ENCODE peak calls at places on chromosomes 6 and 20, in four cellular contexts. One of them, this sample, is unnamed.

GRCh38 chr20:39360029-39360620 is 398.0 kb downstream of the DHX35 start:
- DNase-seq in SK-N-MC: peak; percentile 50
- DNase-seq in endothelial cell of umbilical vein: no peak
- DNase-seq in K562: no peak
- DNase-seq in this sample: no peak

GRCh38 chr20:12395404-12396159 is 477.9 kb downstream of the BTBD3 start:
- DNase-seq in SK-N-MC: no peak
- DNase-seq in K562: no peak
- DNase-seq in endothelial cell of umbilical vein: no peak
- DNase-seq in this sample: no peak

GRCh38 chr6:101281266-101281665 is 112.2 kb upstream of the GRIK2 start:
- DNase-seq in endothelial cell of umbilical vein: no peak
- DNase-seq in SK-N-MC: no peak
- DNase-seq in K562: no peak
- DNase-seq in this sample: no peak

GRCh38 chr6:15184441-15184861 is 61.4 kb upstream of the JARID2 start:
- DNase-seq in K562: no peak
- DNase-seq in SK-N-MC: no peak
- DNase-seq in endothelial cell of umbilical vein: no peak
- DNase-seq in this sample: no peak

GRCh38 chr20:41170386-41171105 is 33.2 kb downstream of the PLCG1 start:
- DNase-seq in endothelial cell of umbilical vein: no peak
- DNase-seq in K562: no peak
- DNase-seq in SK-N-MC: no peak
- DNase-seq in this sample: peak; percentile 23

GRCh38 chr6:4450237-4450636 is 314.9 kb upstream of the ECI2 start:
- DNase-seq in K562: no peak
- DNase-seq in SK-N-MC: no peak
- DNase-seq in endothelial cell of umbilical vein: no peak
- DNase-seq in this sample: no peak

GRCh38 chr20:33929917-33930316 is 63.8 kb upstream of the RALY start:
- DNase-seq in K562: no peak
- DNase-seq in endothelial cell of umbilical vein: no peak
- DNase-seq in SK-N-MC: no peak
- DNase-seq in this sample: no peak

GRCh38 chr6:116866281-116866871 is 10.7 kb upstream of the RFX6 start:
- DNase-seq in SK-N-MC: no peak
- DNase-seq in K562: no peak
- DNase-seq in endothelial cell of umbilical vein: no peak
- DNase-seq in this sample: no peak

GRCh38 chr6:35718911-35719381 is 17.9 kb upstream of the ARMC12 start:
- DNase-seq in endothelial cell of umbilical vein: peak; percentile 49
- DNase-seq in K562: peak; percentile 34
- DNase-seq in SK-N-MC: no peak
- DNase-seq in this sample: no peak

GRCh38 chr6:56693246-56693607 is 50.5 kb upstream of the DST start:
- DNase-seq in K562: no peak
- DNase-seq in SK-N-MC: no peak
- DNase-seq in endothelial cell of umbilical vein: no peak
- DNase-seq in this sample: peak; percentile 54

GRCh38 chr20:4130404-4131189 is 115.2 kb upstream of the RNF24 start:
- DNase-seq in endothelial cell of umbilical vein: peak; percentile 68
- DNase-seq in SK-N-MC: no peak
- DNase-seq in K562: peak; percentile 35
- DNase-seq in this sample: no peak

GRCh38 chr6:169341706-169342105 is 88.1 kb upstream of the THBS2 start:
- DNase-seq in SK-N-MC: no peak
- DNase-seq in endothelial cell of umbilical vein: no peak
- DNase-seq in K562: no peak
- DNase-seq in this sample: no peak

GRCh38 chr6:140071601-140072062 is 697.2 kb upstream of the CITED2 start:
- DNase-seq in SK-N-MC: no peak
- DNase-seq in K562: no peak
- DNase-seq in endothelial cell of umbilical vein: peak; percentile 55
- DNase-seq in this sample: no peak

GRCh38 chr6:26054937-26055669 is 32.1 kb upstream of the HFE start:
- DNase-seq in K562: peak; percentile 89
- DNase-seq in endothelial cell of umbilical vein: peak; percentile 94
- DNase-seq in SK-N-MC: peak; percentile 97
- DNase-seq in this sample: peak; percentile 93

GRCh38 chr20:10671221-10671849 is 2.5 kb downstream of the JAG1 start:
- DNase-seq in K562: peak; percentile 23
- DNase-seq in endothelial cell of umbilical vein: peak; percentile 92
- DNase-seq in SK-N-MC: no peak
- DNase-seq in this sample: peak; percentile 87

GRCh38 chr6:3377536-3378397 is 79.1 kb downstream of the SLC22A23 start:
- DNase-seq in endothelial cell of umbilical vein: no peak
- DNase-seq in SK-N-MC: no peak
- DNase-seq in K562: no peak
- DNase-seq in this sample: no peak

GRCh38 chr6:166244353-166245045 is 63.7 kb downstream of the PRR18 start:
- DNase-seq in SK-N-MC: no peak
- DNase-seq in endothelial cell of umbilical vein: no peak
- DNase-seq in K562: no peak
- DNase-seq in this sample: no peak

GRCh38 chr6:334536-334935 is 42.2 kb downstream of the DUSP22 start:
- DNase-seq in endothelial cell of umbilical vein: no peak
- DNase-seq in K562: no peak
- DNase-seq in SK-N-MC: no peak
- DNase-seq in this sample: no peak
- H3K9me3 ChIP-seq in endothelial cell of umbilical vein: no peaks in the 10 kb centered on the region
- H3K9me3 ChIP-seq in K562: no peaks in the 10 kb centered on the region
- H3K9me3 ChIP-seq in SK-N-MC: no peaks in the 10 kb centered on the region
- H3K9me3 ChIP-seq in this sample: no peaks in the 10 kb centered on the region

GRCh38 chr6:142821860-142822259 is 123.1 kb downstream of the HIVEP2 start:
- DNase-seq in endothelial cell of umbilical vein: no peak
- DNase-seq in K562: no peak
- DNase-seq in SK-N-MC: no peak
- DNase-seq in this sample: no peak

GRCh38 chr6:142821164-142821716 is 123.7 kb downstream of the HIVEP2 start:
- DNase-seq in SK-N-MC: no peak
- DNase-seq in endothelial cell of umbilical vein: no peak
- DNase-seq in K562: no peak
- DNase-seq in this sample: no peak

GRCh38 chr6:142822383-142822782 is 122.6 kb downstream of the HIVEP2 start:
- DNase-seq in endothelial cell of umbilical vein: no peak
- DNase-seq in SK-N-MC: no peak
- DNase-seq in K562: no peak
- DNase-seq in this sample: no peak

GRCh38 chr6:142819603-142820335 is 125.2 kb downstream of the HIVEP2 start:
- DNase-seq in K562: no peak
- DNase-seq in SK-N-MC: no peak
- DNase-seq in endothelial cell of umbilical vein: peak; percentile 95
- DNase-seq in this sample: no peak

GRCh38 chr6:142820336-142821016 is 124.5 kb downstream of the HIVEP2 start:
- DNase-seq in SK-N-MC: no peak
- DNase-seq in K562: no peak
- DNase-seq in endothelial cell of umbilical vein: peak; percentile 93
- DNase-seq in this sample: no peak
- TF ChIP-seq POLR2AphosphoS5 in SK-N-MC: no peak
- TF ChIP-seq POLR2AphosphoS5 in K562: no peak
- TF ChIP-seq POLR2AphosphoS5 in endothelial cell of umbilical vein: no peak
- TF ChIP-seq POLR2AphosphoS5 in this sample: no peak

DNA sequence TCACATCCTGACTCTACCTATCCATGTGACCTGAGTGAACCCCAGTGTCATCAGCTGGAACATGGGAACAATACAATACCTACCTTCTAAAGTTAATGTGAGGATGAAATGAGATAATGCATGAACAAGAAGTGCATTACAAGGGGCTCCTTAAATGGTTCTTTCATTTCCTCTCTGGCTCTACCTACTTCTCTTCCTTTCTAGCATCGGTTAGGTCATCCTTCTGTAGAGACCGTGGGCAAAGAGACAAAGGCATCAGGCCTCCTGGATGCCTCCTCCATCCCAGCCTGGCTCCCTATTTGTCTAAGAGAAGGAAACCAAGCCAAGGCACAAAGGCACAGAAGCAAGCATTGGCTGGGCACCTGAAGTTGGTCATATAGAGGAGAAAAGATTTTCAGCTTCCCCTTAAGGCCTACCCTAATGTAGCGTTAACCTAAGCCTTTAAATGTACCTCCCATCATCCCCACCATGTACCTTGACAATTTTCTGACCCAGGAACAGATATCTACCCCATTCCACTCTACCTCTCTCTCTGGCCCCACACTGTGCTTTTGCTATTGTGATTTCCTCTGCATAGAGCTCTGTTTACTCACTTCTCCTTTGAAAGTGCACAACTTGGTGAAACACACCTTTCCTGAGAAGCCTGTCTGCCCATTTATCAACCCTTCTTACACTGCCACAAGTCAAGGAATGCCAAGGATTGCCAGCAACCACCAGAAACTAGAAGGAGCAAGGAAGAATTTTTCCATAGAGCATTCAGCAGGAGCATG is 86.6 kb downstream of the GCLC start:
- DNase-seq in K562: no peak
- DNase-seq in SK-N-MC: no peak
- DNase-seq in endothelial cell of umbilical vein: no peak
- DNase-seq in this sample: no peak
- H3K4me3 ChIP-seq in K562: no peak overlapping the region
- H3K4me3 ChIP-seq in SK-N-MC: no peak overlapping the region
- H3K4me3 ChIP-seq in endothelial cell of umbilical vein: no peak overlapping the region
- H3K4me3 ChIP-seq in this sample: no peak overlapping the region

DNA sequence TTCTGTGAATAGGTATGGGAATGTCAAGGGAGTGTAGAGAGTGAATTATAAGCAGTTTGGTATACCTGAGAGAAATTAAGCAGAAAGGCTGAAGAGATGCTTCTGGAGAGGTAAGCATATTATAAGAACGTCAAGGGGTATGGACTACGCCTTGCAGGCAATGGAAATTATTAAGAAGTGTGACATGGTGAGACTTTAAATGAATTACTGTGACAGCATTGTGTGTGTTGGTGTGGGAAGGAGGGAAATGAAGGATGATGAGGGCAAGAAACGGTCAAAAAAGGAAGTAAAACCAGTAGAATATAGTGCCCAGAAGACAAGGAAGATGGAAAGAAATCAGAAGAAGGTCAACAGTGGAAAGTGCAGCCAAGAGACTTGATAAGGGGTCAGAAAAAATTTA is 5.9 kb downstream of the KHDRBS2 start:
- DNase-seq in SK-N-MC: no peak
- DNase-seq in endothelial cell of umbilical vein: no peak
- DNase-seq in K562: no peak
- DNase-seq in this sample: no peak
- H3K9me3 ChIP-seq in SK-N-MC: no peaks in the 10 kb centered on the region
- H3K9me3 ChIP-seq in endothelial cell of umbilical vein: no peaks in the 10 kb centered on the region
- H3K9me3 ChIP-seq in K562: no peaks in the 10 kb centered on the region
- H3K9me3 ChIP-seq in this sample: no peaks in the 10 kb centered on the region

GRCh38 chr6:37638414-37639079 is 59.1 kb downstream of the MDGA1 start:
- DNase-seq in K562: peak; percentile 55
- DNase-seq in SK-N-MC: no peak
- DNase-seq in endothelial cell of umbilical vein: no peak
- DNase-seq in this sample: no peak

GRCh38 chr6:37641546-37641945 is 56.1 kb downstream of the MDGA1 start:
- DNase-seq in SK-N-MC: no peak
- DNase-seq in endothelial cell of umbilical vein: no peak
- DNase-seq in K562: no peak
- DNase-seq in this sample: no peak

GRCh38 chr6:37643851-37644672 is 53.6 kb downstream of the MDGA1 start:
- DNase-seq in SK-N-MC: no peak
- DNase-seq in K562: peak; percentile 50
- DNase-seq in endothelial cell of umbilical vein: no peak
- DNase-seq in this sample: no peak

GRCh38 chr6:37637562-37638413 is 59.9 kb downstream of the MDGA1 start:
- DNase-seq in K562: peak; percentile 66
- DNase-seq in SK-N-MC: no peak
- DNase-seq in endothelial cell of umbilical vein: no peak
- DNase-seq in this sample: no peak

GRCh38 chr6:37640776-37641395 is 56.8 kb downstream of the MDGA1 start:
- DNase-seq in K562: no peak
- DNase-seq in SK-N-MC: no peak
- DNase-seq in endothelial cell of umbilical vein: no peak
- DNase-seq in this sample: no peak
- TF ChIP-seq POLR2AphosphoS5 in K562: no peak
- TF ChIP-seq POLR2AphosphoS5 in SK-N-MC: no peak
- TF ChIP-seq POLR2AphosphoS5 in endothelial cell of umbilical vein: no peak
- TF ChIP-seq POLR2AphosphoS5 in this sample: no peak

This sample was measured in spleen.